ENCODE peak calls at places on chromosomes 12 and 14, in ten cellular contexts. R is MM.1S, S is thoracic aorta, T is left lung, Y is foreskin fibroblast, J is AG04449, H is pancreas, M is uterus, K is Peyer's patch, F is breast epithelium. L is an unnamed sample.
A peak's percentile ranks its signal among the peaks of the same experiment; 100 is the strongest.

GRCh38 chr12:459430-460258 is at the start of gene B4GALNT3:
- DNase-seq in F (peak; percentile 37), M (peak; percentile 62), K (peak; percentile 55), H (peak; percentile 85), Y (peak; percentile 54), R (peak; percentile 8), S (peak; percentile 13), J (no peak), T (peak; percentile 58), L (no peak)

GRCh38 chr12:96237465-96238077 is 43.4 kb downstream of the ELK3 start:
- DNase-seq in H (no peak), S (peak; percentile 39), K (peak; percentile 78), Y (peak; percentile 94), T (peak; percentile 59), F (peak; percentile 87), R (no peak), J (peak; percentile 85), M (peak; percentile 81), L (no peak)

GRCh38 chr12:80821513-80822000 is 104.8 kb downstream of the MYF5 start:
- DNase-seq in F (no peak), S (no peak), K (no peak), M (no peak), R (no peak), J (no peak), H (no peak), Y (no peak), T (no peak), L (no peak)

GRCh38 chr12:6364037-6364360 is 11.4 kb downstream of the SCNN1A start:
- DNase-seq in Y (peak; percentile 49), M (no peak), S (no peak), J (no peak), H (no peak), T (no peak), R (peak; percentile 59), F (no peak), K (no peak), L (no peak)

GRCh38 chr14:23114120-23114458 is 5.0 kb downstream of the CEBPE start:
- DNase-seq in F (no peak), K (peak; percentile 32), R (no peak), T (no peak), H (no peak), Y (no peak), S (no peak), J (no peak), M (no peak), L (no peak)

GRCh38 chr14:89214221-89214965 is 202.6 kb downstream of the FOXN3 start:
- DNase-seq in J (no peak), F (peak; percentile 80), S (peak; percentile 73), M (no peak), K (peak; percentile 55), T (peak; percentile 87), Y (no peak), R (no peak), H (peak; percentile 76), L (no peak)

GRCh38 chr14:22177870-22178269 is 411.2 kb downstream of the DAD1 start:
- DNase-seq in F (no peak), Y (no peak), R (no peak), T (no peak), H (no peak), K (no peak), S (no peak), M (no peak), J (no peak), L (no peak)

GRCh38 chr12:62211510-62211909 is 48.7 kb upstream of the USP15 start:
- DNase-seq in K (no peak), Y (peak; percentile 53), H (no peak), J (no peak), T (no peak), R (no peak), F (no peak), M (no peak), S (no peak), L (no peak)

GRCh38 chr14:44966601-44967336 is 4.8 kb downstream of the TOGARAM1 start:
- DNase-seq in F (no peak), T (no peak), M (no peak), S (no peak), R (no peak), K (no peak), Y (peak; percentile 17), H (no peak), J (no peak), L (no peak)

GRCh38 chr12:3132636-3133409 is 55.6 kb downstream of the TSPAN9 start:
- DNase-seq in J (no peak), T (no peak), F (no peak), S (no peak), H (no peak), M (peak; percentile 54), K (no peak), R (no peak), Y (peak; percentile 88), L (no peak)

GRCh38 chr12:44523828-44524227 is 352.3 kb downstream of the NELL2 start:
- DNase-seq in S (no peak), F (no peak), J (no peak), R (no peak), H (no peak), T (no peak), K (no peak), Y (no peak), M (no peak), L (no peak)

GRCh38 chr14:101194356-101195308 is 291.1 kb upstream of the RTL1 start:
- DNase-seq in R (no peak), J (no peak), M (no peak), H (no peak), Y (no peak), T (peak; percentile 20), K (peak; percentile 42), F (no peak), S (no peak), L (no peak)

GRCh38 chr12:20656600-20656999 is 38.5 kb upstream of the SLCO1C1 start:
- DNase-seq in R (no peak), S (no peak), Y (no peak), M (no peak), F (no peak), J (no peak), K (no peak), H (no peak), T (no peak), L (no peak)

GRCh38 chr12:46088040-46088439 is 97.7 kb upstream of the SCAF11 start:
- DNase-seq in T (no peak), S (no peak), K (no peak), Y (no peak), J (no peak), H (no peak), F (no peak), R (no peak), M (no peak), L (no peak)

GRCh38 chr12:132222096-132222807 is 78.0 kb downstream of the NOC4L start:
- DNase-seq in Y (peak; percentile 63), K (peak; percentile 68), J (peak; percentile 1), S (no peak), T (no peak), H (peak; percentile 52), F (peak; percentile 22), M (no peak), R (no peak), L (no peak)

GRCh38 chr12:55955800-55956508 is 9.9 kb downstream of the PMEL start:
- DNase-seq in Y (peak; percentile 82), J (no peak), S (no peak), T (no peak), H (no peak), R (no peak), F (no peak), K (peak; percentile 77), M (no peak), L (no peak)

GRCh38 chr12:111063296-111064026 is 143.1 kb upstream of the MYL2 start:
- DNase-seq in M (no peak), Y (peak; percentile 5), F (no peak), T (no peak), K (no peak), H (no peak), R (no peak), J (no peak), S (no peak), L (no peak)

GRCh38 chr14:65035049-65035448 is 48.4 kb downstream of the FNTB start:
- DNase-seq in S (no peak), J (no peak), F (no peak), K (no peak), T (peak; percentile 46), M (peak; percentile 47), H (no peak), R (no peak), Y (peak; percentile 74), L (no peak)

GRCh38 chr14:105894125-105894977 is 368.0 kb downstream of the TMEM121 start:
- DNase-seq in J (no peak), H (peak; percentile 25), T (peak; percentile 22), Y (no peak), M (peak; percentile 4), R (no peak), F (no peak), S (no peak), K (peak; percentile 26), L (no peak)

DNA sequence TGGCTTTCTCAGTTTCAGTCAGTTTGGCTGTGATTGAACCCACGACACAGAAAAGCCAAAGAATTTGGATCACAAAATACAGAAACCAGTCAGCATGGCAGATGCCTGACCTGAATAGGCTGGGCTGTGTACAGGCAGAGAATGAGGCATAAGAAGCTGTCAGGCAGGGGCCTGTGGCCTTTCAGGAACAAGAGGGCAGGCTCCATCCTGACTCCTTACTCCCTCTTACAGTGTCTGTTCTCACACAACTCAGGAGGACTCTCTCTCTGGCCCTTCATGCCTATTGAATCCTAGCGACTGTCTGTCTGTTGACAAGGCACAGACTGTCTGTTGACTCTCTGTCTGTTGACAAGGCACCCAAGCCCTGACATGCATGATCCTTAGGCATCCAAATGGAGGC is 366.4 kb upstream of the CCDC196 start:
- DNase-seq in M (no peak), S (no peak), K (no peak), H (no peak), R (no peak), F (no peak), J (no peak), Y (no peak), T (no peak), L (no peak)
- H3K4me3 ChIP-seq in M (no peak overlapping the region), S (no peak overlapping the region), K (no peak overlapping the region), H (no peak overlapping the region), R (no peak overlapping the region), F (no peak overlapping the region), J (no peak overlapping the region), Y (no peak overlapping the region), T (no peak overlapping the region), L (no peak overlapping the region)

GRCh38 chr14:99203080-99203479 is 68.9 kb downstream of the BCL11B start:
- DNase-seq in K (no peak), Y (no peak), J (no peak), H (no peak), S (no peak), R (no peak), T (no peak), F (no peak), M (no peak), L (no peak)
- TF ChIP-seq CTCF in K (no peak), Y (no peak), J (no peak), H (no peak), S (no peak), R (no peak), T (no peak), F (no peak), M (no peak), L (no peak)

GRCh38 chr12:47360771-47361388 is 281.1 kb upstream of the AMIGO2 start:
- DNase-seq in R (peak; percentile 48), S (no peak), F (no peak), Y (no peak), J (no peak), K (peak; percentile 62), H (no peak), M (no peak), T (no peak), L (no peak)
- H3K4me3 ChIP-seq in R (peak overlapping the region; percentile 50), S (no peak overlapping the region), F (peak overlapping the region; percentile 23), Y (no peak overlapping the region), J (no peak overlapping the region), K (no peak overlapping the region), H (no peak overlapping the region), M (no peak overlapping the region), T (no peak overlapping the region), L (no peak overlapping the region)

GRCh38 chr14:87896393-87897380 is 96.3 kb downstream of the GALC start:
- DNase-seq in T (no peak), K (no peak), F (no peak), M (no peak), H (no peak), S (no peak), R (peak; percentile 8), J (peak; percentile 5), Y (peak; percentile 73), L (peak; percentile 8)
- TF ChIP-seq CTCF in T (peak; percentile 57), K (no peak), F (peak; percentile 44), M (peak; percentile 68), H (peak; percentile 52), S (peak; percentile 43), R (peak; percentile 46), J (peak; percentile 43), Y (peak; percentile 47), L (peak; percentile 44)